ENCODE peak calls at places on chromosome X, in four cellular contexts. N is astrocyte, C is neural progenitor cell, B is right atrium auricular region. O is an unnamed sample. For H3K9me3, the result is how much of the 10 kb centered on the place peaks cover.

GRCh38 chrX:15973299-15973698 is 118.7 kb upstream of the AP1S2 start:
- DNase-seq in B (no peak), N (peak), C (peak), O (no peak)

GRCh38 chrX:19566359-19567141 is 51.2 kb upstream of the MAP3K15 start:
- DNase-seq in N (peak), B (no peak), C (no peak), O (no peak)

GRCh38 chrX:134423606-134424005 is 36.4 kb upstream of the HPRT1 start:
- DNase-seq in B (no peak), N (peak), C (no peak), O (no peak)

GRCh38 chrX:68018248-68019203 is 414.8 kb downstream of the OPHN1 start:
- DNase-seq in C (peak), B (no peak), N (no peak), O (no peak)

GRCh38 chrX:33339219-33339618 is 127.9 kb upstream of the DMD start:
- DNase-seq in C (peak), N (no peak), B (no peak), O (no peak)

GRCh38 chrX:71128166-71128833 is 9.9 kb downstream of the MED12 start:
- DNase-seq in N (peak), C (no peak), B (no peak), O (no peak)

GRCh38 chrX:21153503-21153902 is 220.7 kb upstream of the CNKSR2 start:
- DNase-seq in B (peak), N (peak), C (no peak), O (no peak)

GRCh38 chrX:43557792-43558191 is 98.3 kb upstream of the MAOA start:
- DNase-seq in N (peak), B (peak), C (peak), O (peak)

GRCh38 chrX:129013574-129013973 is 509.7 kb downstream of the SMARCA1 start:
- DNase-seq in N (no peak), B (no peak), C (peak), O (no peak)

GRCh38 chrX:19121898-19122640 is at the start of gene ADGRG2:
- DNase-seq in C (peak), N (peak), B (no peak), O (no peak)

GRCh38 chrX:78327370-78328048 is at the start of gene CYSLTR1:
- DNase-seq in C (peak), N (no peak), B (no peak), O (no peak)

GRCh38 chrX:10902001-10902400 is 209.1 kb upstream of the HCCS start:
- DNase-seq in B (no peak), N (peak), C (no peak), O (no peak)

GRCh38 chrX:118865231-118865630 is 41.6 kb downstream of the ZCCHC12 start:
- DNase-seq in N (no peak), C (no peak), B (no peak), O (no peak)

GRCh38 chrX:15675490-15675921 is 10.9 kb upstream of the CLTRN start:
- DNase-seq in N (no peak), B (peak), C (peak), O (peak)

GRCh38 chrX:66915893-66916292 is 277.0 kb upstream of the EDA2R start:
- DNase-seq in B (no peak), N (no peak), C (peak), O (no peak)

GRCh38 chrX:68647156-68647957 is at the start of gene STARD8:
- DNase-seq in C (peak), B (no peak), N (peak), O (no peak)

GRCh38 chrX:5829469-5829868 is 399.2 kb downstream of the NLGN4X start:
- DNase-seq in B (no peak), N (no peak), C (no peak), O (no peak)

GRCh38 chrX:118756111-118756510 is 28.7 kb downstream of the IL13RA1 start:
- DNase-seq in C (no peak), B (no peak), N (peak), O (no peak)

GRCh38 chrX:122878269-122878668 is 305.8 kb upstream of the GRIA3 start:
- DNase-seq in N (no peak), C (no peak), B (no peak), O (no peak)

GRCh38 chrX:131746491-131746968 is 202.7 kb downstream of the OR13H1 start:
- DNase-seq in B (peak), C (no peak), N (peak), O (peak)

GRCh38 chrX:21711126-21711847 is 46.6 kb downstream of the SMPX start:
- DNase-seq in C (no peak), B (no peak), N (no peak), O (no peak)

GRCh38 chrX:41384041-41384705 is 50.2 kb downstream of the DDX3X start:
- DNase-seq in B (peak), N (peak), C (no peak), O (peak)

GRCh38 chrX:77528034-77528433 is 80.8 kb downstream of the FGF16 start:
- DNase-seq in B (no peak), N (no peak), C (no peak), O (no peak)

GRCh38 chrX:129782015-129782495 is 2.3 kb downstream of the SASH3 start:
- DNase-seq in N (no peak), C (no peak), B (no peak), O (no peak)

GRCh38 chrX:111349934-111350333 is 62.1 kb downstream of the DCX start:
- DNase-seq in C (no peak), N (no peak), B (no peak), O (no peak)

GRCh38 chrX:136353519-136354095 is 52.8 kb downstream of the ADGRG4 start:
- DNase-seq in B (no peak), N (no peak), C (no peak), O (no peak)

GRCh38 chrX:31969714-31970113 is 897.9 kb upstream of the FTHL17 start:
- DNase-seq in C (no peak), B (no peak), N (no peak), O (no peak)

GRCh38 chrX:97021680-97022079 is 138.0 kb downstream of the RPA4 start:
- DNase-seq in C (no peak), B (no peak), N (peak), O (no peak)

GRCh38 chrX:21738145-21738949 is 19.6 kb downstream of the SMPX start:
- DNase-seq in N (no peak), B (no peak), C (peak), O (no peak)

GRCh38 chrX:13923289-13923688 is 106.4 kb upstream of the GPM6B start:
- DNase-seq in N (no peak), C (no peak), B (no peak), O (no peak)

GRCh38 chrX:85897376-85898110 is 149.8 kb downstream of the CHM start:
- DNase-seq in C (no peak), N (no peak), B (no peak), O (no peak)

GRCh38 chrX:45596190-45596808 is 395.6 kb upstream of the DIPK2B start:
- DNase-seq in N (no peak), B (no peak), C (no peak), O (no peak)

GRCh38 chrX:144335402-144335801 is 451.5 kb downstream of the UBE2NL start:
- DNase-seq in C (peak), N (no peak), B (no peak), O (no peak)

GRCh38 chrX:85808217-85808616 is 239.1 kb downstream of the CHM start:
- DNase-seq in B (no peak), C (no peak), N (no peak), O (no peak)

GRCh38 chrX:79259073-79259689 is 108.0 kb downstream of the ITM2A start:
- DNase-seq in C (no peak), B (no peak), N (no peak), O (peak)

GRCh38 chrX:74218895-74219294 is 85.1 kb upstream of the ZCCHC13 start:
- DNase-seq in N (no peak), B (no peak), C (no peak), O (no peak)

GRCh38 chrX:150692837-150693781 is at the start of gene MTMR1:
- DNase-seq in C (peak), N (no peak), B (no peak), O (peak)

GRCh38 chrX:87517571-87518141 is at the start of gene KLHL4:
- DNase-seq in N (peak), B (peak), C (peak), O (no peak)

GRCh38 chrX:150649096-150649870 is 43.9 kb upstream of the MTMR1 start:
- DNase-seq in C (no peak), B (no peak), N (peak), O (no peak)

GRCh38 chrX:47644557-47645091 is 5.7 kb downstream of the ELK1 start:
- DNase-seq in C (peak), B (no peak), N (no peak), O (no peak)
- TF ChIP-seq CTCF in C (peak), B (peak), N (peak), O (no peak)

DNA sequence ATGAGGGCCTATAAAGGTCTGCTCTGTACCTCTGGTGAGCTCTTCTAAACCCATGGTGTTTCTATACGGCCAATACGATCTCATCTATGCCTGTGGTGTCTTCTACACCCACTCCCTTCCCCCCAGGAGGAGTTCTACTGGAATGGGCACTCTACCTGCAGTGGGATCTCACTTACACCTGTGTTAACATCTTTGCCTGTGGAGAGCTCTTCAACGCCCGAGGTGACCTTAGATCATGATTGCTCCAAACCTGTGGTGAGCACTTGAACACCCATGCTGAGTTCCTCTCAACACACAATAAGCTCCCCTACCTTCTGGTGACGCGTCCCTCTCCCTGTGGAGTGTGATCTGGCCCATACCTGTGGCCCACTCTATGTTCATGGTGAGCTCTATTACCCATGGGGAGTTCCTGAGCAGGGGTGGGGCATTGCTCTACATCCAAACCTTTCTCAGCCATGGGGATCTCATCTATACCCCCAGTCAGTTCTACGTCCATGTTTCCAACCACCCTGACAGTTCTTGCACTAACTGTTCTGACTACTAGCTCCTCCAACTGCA is 48.6 kb downstream of the BCOR start:
- DNase-seq in B (no peak), C (no peak), N (no peak), O (no peak)
- H3K9me3 ChIP-seq in B (under half), C (under half), N (under half), O (under half)

GRCh38 chrX:17005712-17006372 is 59.4 kb downstream of the REPS2 start:
- DNase-seq in N (no peak), C (no peak), B (no peak), O (no peak)

GRCh38 chrX:17009856-17010650 is 63.6 kb downstream of the REPS2 start:
- DNase-seq in N (no peak), C (no peak), B (no peak), O (no peak)

GRCh38 chrX:17007134-17007768 is 60.8 kb downstream of the REPS2 start:
- DNase-seq in N (no peak), C (peak), B (no peak), O (no peak)
- TF ChIP-seq CTCF in N (peak), C (peak), B (peak), O (no peak)

GRCh38 chrX:52410439-52411394 is 41.9 kb downstream of the XAGE2 start:
- DNase-seq in B (no peak), N (no peak), C (no peak), O (no peak)
- H3K9me3 ChIP-seq in B (under half), N (under half), C (under half), O (under half)

GRCh38 chrX:107894038-107894437 is 68.4 kb downstream of the MID2 start:
- DNase-seq in N (peak), C (peak), B (no peak), O (no peak)
- TF ChIP-seq CTCF in N (peak), C (peak), B (peak), O (peak)

DNA sequence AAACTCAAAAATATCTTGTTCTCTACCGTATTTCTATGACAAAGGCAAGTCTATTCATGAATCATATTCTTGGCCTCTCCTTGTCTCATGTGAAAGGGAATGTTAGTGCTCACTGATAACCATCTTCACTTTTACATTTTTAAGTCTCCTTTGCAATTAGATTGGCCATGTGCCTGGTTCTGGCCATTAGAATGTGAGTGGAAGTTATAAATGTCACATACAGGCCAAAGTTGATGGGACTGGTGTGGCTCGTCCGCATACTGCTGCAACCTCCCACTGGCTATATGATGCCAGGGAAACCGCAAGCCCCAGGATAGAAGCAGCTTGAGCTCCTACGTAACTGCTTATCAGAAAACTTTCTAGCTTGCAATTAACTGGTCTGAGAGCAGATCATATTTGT is 86.1 kb downstream of the MAGEC1 start:
- DNase-seq in C (no peak), B (no peak), N (peak), O (no peak)
- H3K9me3 ChIP-seq in C (under half), B (under half), N (under half), O (under half)